ENCODE peak calls at places on chromosomes 7 and 10, in eight cellular contexts. Q is astrocyte, I is fibroblast of lung, K is HCT116, U is IMR-90, Y is MM.1S, R is neuronal stem cell, J is neural progenitor cell. C is an unnamed sample. For H3K36me3, the result is how much of the 10 kb centered on the place peaks cover.

GRCh38 chr10:71239946-71240795 is 27.8 kb downstream of the UNC5B start:
- DNase-seq in Q (no peak), I (no peak), K (no peak), U (no peak), Y (no peak), R (no peak), J (no peak), C (peak)

GRCh38 chr10:102604379-102604960 is 39.8 kb upstream of the TRIM8 start:
- DNase-seq in Q (peak), I (peak), K (peak), U (peak), Y (no peak), R (no peak), J (no peak), C (no peak)

GRCh38 chr10:61942997-61943457 is 41.5 kb downstream of the ARID5B start:
- DNase-seq in Q (peak), I (peak), K (no peak), U (peak), Y (no peak), R (no peak), J (no peak), C (no peak)

GRCh38 chr7:22427855-22428254 is 70.9 kb upstream of the RAPGEF5 start:
- DNase-seq in Q (no peak), I (no peak), K (no peak), U (no peak), Y (no peak), R (no peak), J (no peak), C (no peak)

GRCh38 chr7:159137906-159138305 is 6.8 kb downstream of the VIPR2 start:
- DNase-seq in Q (no peak), I (no peak), K (no peak), U (no peak), Y (no peak), R (no peak), J (no peak), C (peak)

GRCh38 chr7:29565982-29566746 is 2.5 kb downstream of the PRR15 start:
- DNase-seq in Q (no peak), I (peak), K (no peak), U (no peak), Y (no peak), R (no peak), J (no peak), C (peak)

GRCh38 chr7:134022512-134022911 is 104.6 kb upstream of the LRGUK start:
- DNase-seq in Q (peak), I (peak), K (no peak), U (no peak), Y (no peak), R (no peak), J (no peak), C (no peak)

GRCh38 chr10:49587981-49588380 is 22.1 kb upstream of the SLC18A3 start:
- DNase-seq in Q (no peak), I (no peak), K (no peak), U (no peak), Y (no peak), R (no peak), J (no peak), C (no peak)

GRCh38 chr10:130221456-130222375 is 85.5 kb downstream of the GLRX3 start:
- DNase-seq in Q (no peak), I (no peak), K (no peak), U (no peak), Y (no peak), R (no peak), J (no peak), C (no peak)

GRCh38 chr7:37494940-37495339 is 46.3 kb upstream of the ELMO1 start:
- DNase-seq in Q (no peak), I (no peak), K (no peak), U (no peak), Y (peak), R (no peak), J (no peak), C (no peak)

GRCh38 chr10:105769248-105770184 is 1128.4 kb downstream of the SORCS3 start:
- DNase-seq in Q (no peak), I (peak), K (no peak), U (no peak), Y (no peak), R (no peak), J (no peak), C (no peak)

GRCh38 chr7:64667311-64667710 is 1.4 kb downstream of the ZNF107 start:
- DNase-seq in Q (no peak), I (no peak), K (no peak), U (no peak), Y (no peak), R (no peak), J (no peak), C (no peak)

GRCh38 chr10:83603708-83604107 is 535.6 kb upstream of the GHITM start:
- DNase-seq in Q (peak), I (peak), K (no peak), U (no peak), Y (peak), R (no peak), J (no peak), C (no peak)

GRCh38 chr7:75575488-75576112 is 83.5 kb downstream of the SPDYE5 start:
- DNase-seq in Q (no peak), I (no peak), K (no peak), U (no peak), Y (peak), R (no peak), J (peak), C (no peak)

GRCh38 chr7:99380823-99381663 is 6.5 kb downstream of the ARPC1B start:
- DNase-seq in Q (no peak), I (no peak), K (no peak), U (no peak), Y (peak), R (no peak), J (no peak), C (peak)

GRCh38 chr7:1651031-1651446 is 19.0 kb upstream of the ELFN1 start:
- DNase-seq in Q (no peak), I (no peak), K (no peak), U (no peak), Y (no peak), R (no peak), J (no peak), C (no peak)

GRCh38 chr7:121020243-121020642 is 31.7 kb downstream of the CPED1 start:
- DNase-seq in Q (peak), I (peak), K (no peak), U (peak), Y (no peak), R (no peak), J (no peak), C (no peak)

GRCh38 chr7:94561841-94562514 is 52.4 kb downstream of the CASD1 start:
- DNase-seq in Q (peak), I (peak), K (no peak), U (peak), Y (no peak), R (no peak), J (no peak), C (no peak)

GRCh38 chr10:19453967-19454366 is 362.3 kb upstream of the PLXDC2 start:
- DNase-seq in Q (no peak), I (no peak), K (no peak), U (no peak), Y (no peak), R (no peak), J (no peak), C (no peak)

GRCh38 chr10:132688580-132689420 is 97.1 kb downstream of the NKX6-2 start:
- DNase-seq in Q (no peak), I (no peak), K (no peak), U (no peak), Y (no peak), R (no peak), J (no peak), C (peak)

GRCh38 chr10:93412801-93413200 is 69.3 kb downstream of the MYOF start:
- DNase-seq in Q (no peak), I (no peak), K (no peak), U (no peak), Y (no peak), R (no peak), J (no peak), C (no peak)

DNA sequence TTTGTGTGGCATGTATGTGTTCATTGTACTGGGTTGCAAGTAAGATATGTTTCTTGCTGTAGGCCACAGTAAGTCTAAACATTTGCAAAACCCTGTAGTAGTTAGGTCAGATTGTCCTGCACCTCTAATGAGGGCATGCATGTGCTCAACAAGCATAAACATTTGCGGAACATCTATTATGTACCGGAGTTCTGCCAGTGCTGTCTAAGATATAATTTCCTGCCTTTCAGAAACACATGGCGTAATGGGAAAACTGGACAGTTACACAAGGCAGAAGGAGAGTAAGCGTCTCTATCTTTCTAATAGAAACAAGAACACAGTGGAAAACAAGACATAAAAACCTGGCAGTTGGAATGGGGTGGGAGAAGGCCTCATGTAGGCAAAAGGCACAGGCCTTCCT is 2.8 kb downstream of the ABCB8 start:
- DNase-seq in Q (no peak), I (no peak), K (no peak), U (no peak), Y (no peak), R (no peak), J (no peak), C (no peak)
- H3K9ac ChIP-seq in Q (no peak), I (no peak), K (no peak), U (no peak), Y (no peak), R (no peak), J (no peak), C (no peak)

GRCh38 chr10:118721005-118721876 is 33.5 kb downstream of the CACUL1 start:
- DNase-seq in Q (peak), I (peak), K (peak), U (peak), Y (peak), R (peak), J (peak), C (no peak)
- H3K27ac ChIP-seq in Q (no peak), I (no peak), K (no peak), U (no peak), Y (no peak), R (no peak), J (no peak), C (no peak)

GRCh38 chr10:51928182-51928581 is 228.8 kb upstream of the CSTF2T start:
- DNase-seq in Q (no peak), I (no peak), K (no peak), U (no peak), Y (no peak), R (no peak), J (no peak), C (no peak)

GRCh38 chr10:51920672-51921071 is 221.3 kb upstream of the CSTF2T start:
- DNase-seq in Q (no peak), I (no peak), K (no peak), U (no peak), Y (no peak), R (no peak), J (no peak), C (no peak)

GRCh38 chr10:51926336-51926735 is 226.9 kb upstream of the CSTF2T start:
- DNase-seq in Q (no peak), I (no peak), K (no peak), U (no peak), Y (no peak), R (no peak), J (no peak), C (no peak)

GRCh38 chr10:51918921-51919325 is 219.5 kb upstream of the CSTF2T start:
- DNase-seq in Q (no peak), I (no peak), K (no peak), U (no peak), Y (no peak), R (no peak), J (no peak), C (no peak)

DNA sequence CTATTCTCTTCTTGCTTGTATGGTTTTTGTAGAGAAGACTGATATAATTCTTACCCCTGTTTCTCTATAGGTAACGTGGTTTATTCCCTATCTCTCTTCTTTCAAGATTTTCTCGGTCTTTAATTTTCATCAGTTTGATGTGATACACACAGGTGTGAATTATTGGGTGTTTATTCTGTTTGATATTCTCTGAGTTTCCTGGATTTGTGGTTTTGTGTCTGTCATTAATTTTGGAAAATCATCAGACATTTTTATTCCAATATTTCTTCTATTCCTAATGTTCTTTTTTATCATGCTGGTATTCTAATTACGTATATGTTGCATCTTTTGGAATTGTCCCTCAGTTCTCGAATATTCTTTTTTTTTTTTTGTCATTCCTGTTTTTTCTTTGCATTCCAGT is 225.0 kb upstream of the CSTF2T start:
- DNase-seq in Q (no peak), I (no peak), K (no peak), U (no peak), Y (no peak), R (no peak), J (no peak), C (no peak)
- H3K36me3 ChIP-seq in Q (under half), I (under half), K (under half), U (under half), Y (under half), R (under half), J (under half), C (under half)

GRCh38 chr7:131071786-131072504 is 255.7 kb upstream of the MKLN1 start:
- DNase-seq in Q (peak), I (peak), K (no peak), U (peak), Y (peak), R (no peak), J (no peak), C (peak)

GRCh38 chr7:131068604-131069021 is 259.1 kb upstream of the MKLN1 start:
- DNase-seq in Q (peak), I (peak), K (no peak), U (peak), Y (no peak), R (no peak), J (peak), C (no peak)

GRCh38 chr7:131066635-131067034 is 261.0 kb upstream of the MKLN1 start:
- DNase-seq in Q (no peak), I (peak), K (no peak), U (peak), Y (no peak), R (no peak), J (no peak), C (no peak)

GRCh38 chr7:131072505-131073091 is 255.1 kb upstream of the MKLN1 start:
- DNase-seq in Q (peak), I (peak), K (no peak), U (peak), Y (no peak), R (no peak), J (peak), C (no peak)

DNA sequence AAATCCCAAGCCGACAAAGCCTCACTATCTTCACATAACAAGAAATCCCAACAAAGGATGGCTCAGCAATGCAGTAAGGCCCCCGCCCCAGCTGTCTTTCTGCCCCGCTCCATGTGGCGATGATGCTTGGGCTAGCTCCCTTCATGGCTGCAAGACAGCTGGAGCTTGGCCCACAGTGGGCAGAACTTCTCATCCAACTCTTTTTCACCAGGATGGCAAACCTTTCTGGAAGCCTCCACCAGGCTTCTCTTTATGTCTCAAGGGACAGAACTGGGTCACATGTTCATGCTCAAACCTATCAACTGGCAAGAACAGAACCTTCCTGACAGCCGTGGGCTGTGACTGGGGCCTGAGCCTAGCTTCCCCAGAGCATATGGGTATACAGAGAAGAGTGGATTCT is 260.5 kb upstream of the MKLN1 start:
- DNase-seq in Q (no peak), I (no peak), K (no peak), U (no peak), Y (no peak), R (no peak), J (no peak), C (no peak)
- H3K9ac ChIP-seq in Q (no peak), I (no peak), K (no peak), U (no peak), Y (no peak), R (no peak), J (no peak), C (no peak)

DNA sequence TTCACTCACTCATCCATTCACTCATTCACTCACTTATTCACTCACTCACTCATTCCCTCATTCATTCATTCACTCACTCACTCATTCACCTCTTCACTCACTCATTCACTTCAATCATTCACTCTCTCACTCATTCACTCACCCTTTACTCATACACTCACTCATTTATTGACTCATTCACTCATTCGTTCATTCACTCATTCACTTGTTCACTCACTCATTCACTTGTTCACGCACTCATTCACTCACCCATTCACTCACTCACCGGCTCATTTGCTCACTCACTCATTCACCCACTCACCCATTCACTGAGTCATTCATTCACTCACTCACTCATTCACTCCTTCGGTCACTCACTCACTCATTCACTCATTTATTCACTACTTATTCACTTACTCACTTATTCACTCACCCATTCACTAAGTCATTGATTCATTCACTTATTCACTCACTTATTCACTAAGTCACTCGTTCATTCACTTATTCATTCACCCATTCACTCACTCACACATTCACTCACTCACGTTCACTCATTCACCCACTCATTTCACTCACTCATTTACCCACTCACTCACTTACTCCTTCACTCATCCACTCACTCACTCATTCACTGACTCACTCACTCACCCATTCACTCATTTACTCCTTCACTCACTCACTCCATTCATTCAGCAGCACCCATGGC is 4.7 kb upstream of the PFKP start:
- DNase-seq in Q (no peak), I (no peak), K (no peak), U (no peak), Y (no peak), R (no peak), J (no peak), C (no peak)
- H3K27ac ChIP-seq in Q (no peak), I (no peak), K (no peak), U (no peak), Y (no peak), R (no peak), J (no peak), C (no peak)

DNA sequence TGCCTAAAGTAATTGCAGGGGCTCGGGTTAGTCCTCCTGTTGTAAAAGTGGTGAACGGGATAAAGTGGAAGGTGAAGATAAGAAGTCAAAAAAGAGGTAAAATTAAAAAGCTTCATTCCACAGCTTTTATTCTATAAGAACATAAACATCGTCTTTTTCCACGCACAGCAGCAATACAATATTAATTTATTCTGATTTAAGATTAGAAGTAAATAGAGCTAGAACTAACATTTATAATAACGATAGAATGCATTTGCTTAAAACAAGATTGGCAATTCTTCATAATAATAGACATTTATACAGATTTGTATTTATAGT is 3.7 kb downstream of the HOXA10 start:
- DNase-seq in Q (no peak), I (no peak), K (no peak), U (no peak), Y (no peak), R (no peak), J (no peak), C (no peak)
- H3K36me3 ChIP-seq in Q (under half), I (under half), K (under half), U (under half), Y (under half), R (under half), J (under half), C (under half)

GRCh38 chr10:79241990-79242619 is 105.2 kb upstream of the PPIF start:
- DNase-seq in Q (no peak), I (peak), K (no peak), U (peak), Y (peak), R (no peak), J (peak), C (peak)

GRCh38 chr10:79244068-79244442 is 103.2 kb upstream of the PPIF start:
- DNase-seq in Q (no peak), I (no peak), K (no peak), U (no peak), Y (peak), R (no peak), J (no peak), C (no peak)

GRCh38 chr10:79243211-79244067 is 103.8 kb upstream of the PPIF start:
- DNase-seq in Q (no peak), I (peak), K (no peak), U (no peak), Y (peak), R (peak), J (peak), C (peak)

GRCh38 chr10:79241629-79241989 is 105.7 kb upstream of the PPIF start:
- DNase-seq in Q (no peak), I (no peak), K (no peak), U (no peak), Y (no peak), R (no peak), J (no peak), C (peak)

GRCh38 chr10:79242620-79243152 is 104.6 kb upstream of the PPIF start:
- DNase-seq in Q (peak), I (peak), K (no peak), U (peak), Y (peak), R (peak), J (peak), C (peak)
- H3K9ac ChIP-seq in Q (peak), I (peak), K (no peak), U (no peak), Y (peak), R (peak), J (no peak), C (no peak)

C was measured in kidney.